ENCODE peak calls at places on chromosomes 16 and 17, in ten cellular contexts. C, D, X, V, B, Z, F, E, R and N are unnamed samples.

GRCh38 chr16:25785361-25785760 is 93.6 kb downstream of the HS3ST4 start:
- DNase-seq in E (no peak), C (no peak), D (no peak), F (no peak), Z (no peak), B (no peak), V (no peak), R (no peak), X (no peak), N (no peak)

GRCh38 chr17:78223061-78223460 is 8.4 kb upstream of the TMEM235 start:
- DNase-seq in E (no peak), F (no peak), R (no peak), C (no peak), B (no peak), D (no peak), V (no peak), X (no peak), Z (no peak), N (no peak)

GRCh38 chr17:40318835-40319332 is 9.9 kb downstream of the RARA start:
- DNase-seq in E (no peak), V (no peak), C (no peak), D (no peak), X (peak), Z (no peak), F (no peak), R (no peak), B (no peak), N (no peak)

GRCh38 chr16:72122916-72123315 is 29.3 kb downstream of the DHX38 start:
- DNase-seq in V (no peak), E (no peak), R (no peak), C (no peak), F (no peak), D (no peak), X (no peak), Z (no peak), B (no peak), N (no peak)

GRCh38 chr17:78272181-78272913 is 40.9 kb downstream of the TMEM235 start:
- DNase-seq in D (no peak), V (peak), E (no peak), Z (no peak), X (peak), F (no peak), R (peak), B (no peak), C (no peak), N (peak)

GRCh38 chr17:82595893-82596292 is 52.4 kb downstream of the WDR45B start:
- DNase-seq in B (no peak), V (no peak), F (no peak), X (no peak), D (no peak), Z (no peak), E (peak), C (no peak), R (no peak), N (no peak)

GRCh38 chr16:29974291-29975133 is 844 bp downstream of the TAOK2 start:
- DNase-seq in E (no peak), X (peak), C (no peak), V (peak), Z (no peak), B (no peak), R (no peak), D (no peak), F (no peak), N (no peak)

GRCh38 chr17:64326420-64327054 is 63.5 kb upstream of the TEX2 start:
- DNase-seq in D (no peak), F (peak), B (no peak), E (no peak), R (no peak), Z (peak), C (no peak), X (no peak), V (no peak), N (peak)

GRCh38 chr16:84547539-84548058 is 43.1 kb upstream of the MEAK7 start:
- DNase-seq in Z (no peak), D (no peak), F (no peak), B (no peak), V (peak), C (no peak), X (peak), E (no peak), R (no peak), N (no peak)

GRCh38 chr16:56589141-56590039 is at the start of gene MT3:
- DNase-seq in X (no peak), B (no peak), C (no peak), E (no peak), F (peak), D (no peak), R (no peak), V (peak), Z (peak), N (no peak)

GRCh38 chr16:25868966-25869365 is 177.2 kb downstream of the HS3ST4 start:
- DNase-seq in Z (no peak), E (no peak), C (no peak), B (no peak), X (no peak), R (no peak), D (no peak), F (no peak), V (no peak), N (no peak)

GRCh38 chr16:35391328-35391727 is 1931.9 kb downstream of the TP53TG3F start:
- DNase-seq in X (no peak), R (no peak), B (peak), V (peak), D (no peak), Z (no peak), E (peak), C (no peak), F (peak), N (no peak)

GRCh38 chr17:40535924-40536717 is 29.2 kb downstream of the CCR7 start:
- DNase-seq in D (no peak), F (no peak), V (no peak), Z (peak), B (no peak), E (no peak), R (no peak), X (peak), C (no peak), N (no peak)

GRCh38 chr16:53511403-53512280 is 8.6 kb upstream of the AKTIP start:
- DNase-seq in Z (no peak), C (peak), V (no peak), X (peak), B (no peak), F (no peak), D (no peak), R (no peak), E (peak), N (no peak)

GRCh38 chr17:39617446-39618251 is 9.1 kb upstream of the PPP1R1B start:
- DNase-seq in C (no peak), V (peak), D (peak), Z (peak), B (no peak), R (peak), X (peak), F (no peak), E (peak), N (peak)

GRCh38 chr17:63275318-63275967 is 170.7 kb downstream of the CYB561 start:
- DNase-seq in Z (no peak), D (no peak), F (no peak), V (peak), E (peak), C (no peak), X (no peak), R (no peak), B (no peak), N (peak)

GRCh38 chr17:36812762-36813161 is 124.5 kb upstream of the LHX1 start:
- DNase-seq in R (no peak), C (no peak), V (no peak), D (no peak), Z (no peak), X (no peak), B (no peak), F (no peak), E (no peak), N (no peak)

GRCh38 chr16:77965346-77965745 is 57.0 kb upstream of the CLEC3A start:
- DNase-seq in E (no peak), C (no peak), F (no peak), V (no peak), D (no peak), X (no peak), Z (no peak), R (no peak), B (no peak), N (no peak)

GRCh38 chr16:20318437-20318836 is 8.9 kb downstream of the GP2 start:
- DNase-seq in Z (no peak), D (no peak), F (no peak), E (no peak), V (no peak), B (no peak), R (no peak), C (no peak), X (no peak), N (no peak)

GRCh38 chr17:31581022-31581483 is 189.6 kb downstream of the RAB11FIP4 start:
- DNase-seq in V (no peak), F (peak), R (no peak), B (no peak), D (peak), E (peak), C (no peak), X (no peak), Z (peak), N (peak)

GRCh38 chr17:42472709-42473521 is 14.2 kb downstream of the ATP6V0A1 start:
- DNase-seq in Z (no peak), D (no peak), R (no peak), E (no peak), F (no peak), V (no peak), C (no peak), X (no peak), B (no peak), N (no peak)

GRCh38 chr17:38749222-38750043 is 1.3 kb upstream of the PCGF2 start:
- DNase-seq in F (no peak), Z (peak), V (peak), C (peak), D (peak), X (no peak), E (peak), R (no peak), B (no peak), N (peak)

GRCh38 chr17:4499431-4500187 is 928 bp downstream of the SPNS2 start:
- DNase-seq in D (no peak), Z (peak), F (peak), V (peak), B (no peak), C (no peak), R (peak), X (peak), E (peak), N (no peak)

GRCh38 chr16:26995522-26995921 is 71.2 kb upstream of the C16orf82 start:
- DNase-seq in V (no peak), F (no peak), E (no peak), R (no peak), X (no peak), D (no peak), C (no peak), Z (no peak), B (no peak), N (no peak)

GRCh38 chr16:55900616-55901393 is 25.6 kb upstream of the CES5A start:
- DNase-seq in C (no peak), V (peak), F (no peak), X (no peak), Z (no peak), E (no peak), R (no peak), B (no peak), D (no peak), N (no peak)